ENCODE peak calls at places on chromosome 3, in four cellular contexts. J is aorta, K is ovary, T is tibial nerve. F is an unnamed sample. For H3K4me1, the result is how much of the 10 kb centered on the place peaks cover.

GRCh38 chr3:60080648-60081047 is 1030.8 kb upstream of the CFAP20DC start:
- DNase-seq in J (no peak), K (no peak), T (no peak), F (no peak)

GRCh38 chr3:11289864-11290263 is 17.7 kb downstream of the ATG7 start:
- DNase-seq in J (no peak), K (no peak), T (no peak), F (no peak)

GRCh38 chr3:128603811-128604447 is 46.7 kb downstream of the RPN1 start:
- DNase-seq in J (no peak), K (no peak), T (no peak), F (no peak)

GRCh38 chr3:138180375-138181029 is 5.8 kb upstream of the DBR1 start:
- DNase-seq in J (no peak), K (no peak), T (no peak), F (peak)

GRCh38 chr3:53162672-53163458 is 1.9 kb downstream of the PRKCD start:
- DNase-seq in J (no peak), K (no peak), T (no peak), F (peak)

GRCh38 chr3:128481438-128481942 is 11.5 kb downstream of the GATA2 start:
- DNase-seq in J (peak), K (no peak), T (no peak), F (no peak)

GRCh38 chr3:46881819-46882376 is 4.4 kb downstream of the PTH1R start:
- DNase-seq in J (no peak), K (peak), T (no peak), F (no peak)

GRCh38 chr3:167862104-167862785 is 126.7 kb downstream of the SERPINI1 start:
- DNase-seq in J (no peak), K (no peak), T (no peak), F (no peak)

GRCh38 chr3:195802795-195803194 is 8.9 kb downstream of the MUC4 start:
- DNase-seq in J (no peak), K (no peak), T (no peak), F (peak)

GRCh38 chr3:137869022-137869421 is 104.9 kb downstream of the SOX14 start:
- DNase-seq in J (no peak), K (no peak), T (no peak), F (no peak)

GRCh38 chr3:125141596-125142417 is 70.7 kb downstream of the SLC12A8 start:
- DNase-seq in J (peak), K (peak), T (peak), F (peak)

DNA sequence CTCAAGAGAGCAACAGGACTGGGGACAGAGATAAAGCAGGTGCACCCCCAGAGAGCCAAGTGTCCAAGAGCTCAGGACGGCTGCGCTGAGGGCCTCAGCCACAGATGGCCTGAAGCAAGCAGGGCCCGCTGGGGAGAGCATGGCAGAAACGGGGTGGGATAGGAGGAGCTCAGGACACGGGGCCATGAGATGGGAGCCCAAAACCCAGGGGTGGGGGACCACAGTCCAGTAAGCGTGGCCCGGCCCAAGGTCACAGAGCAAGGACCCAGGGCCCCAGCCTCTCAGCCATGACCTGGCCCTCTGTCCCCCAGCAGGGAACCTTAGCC is 9.5 kb downstream of the DUSP7 start:
- DNase-seq in J (no peak), K (no peak), T (no peak), F (no peak)
- H3K4me1 ChIP-seq in J (under half), K (under half), T (under half), F (under half)

DNA sequence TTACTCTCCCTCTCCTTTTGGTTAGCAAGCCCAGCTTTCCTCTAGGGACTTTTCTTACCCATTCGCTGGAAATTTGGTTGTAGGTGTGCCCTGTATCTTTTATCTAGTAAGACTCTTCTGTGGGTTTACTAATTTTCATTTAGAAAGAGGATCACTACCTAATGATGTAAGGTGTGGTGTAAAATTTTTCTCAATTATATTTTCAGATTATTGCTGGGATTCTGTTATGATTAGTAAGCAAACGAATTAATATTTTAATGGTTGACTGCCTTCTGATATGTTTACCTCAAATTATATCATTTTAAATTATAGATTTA is 28.5 kb downstream of the PLCL2 start:
- DNase-seq in J (no peak), K (no peak), T (no peak), F (no peak)
- H3K4me1 ChIP-seq in J (under half), K (under half), T (under half), F (under half)

DNA sequence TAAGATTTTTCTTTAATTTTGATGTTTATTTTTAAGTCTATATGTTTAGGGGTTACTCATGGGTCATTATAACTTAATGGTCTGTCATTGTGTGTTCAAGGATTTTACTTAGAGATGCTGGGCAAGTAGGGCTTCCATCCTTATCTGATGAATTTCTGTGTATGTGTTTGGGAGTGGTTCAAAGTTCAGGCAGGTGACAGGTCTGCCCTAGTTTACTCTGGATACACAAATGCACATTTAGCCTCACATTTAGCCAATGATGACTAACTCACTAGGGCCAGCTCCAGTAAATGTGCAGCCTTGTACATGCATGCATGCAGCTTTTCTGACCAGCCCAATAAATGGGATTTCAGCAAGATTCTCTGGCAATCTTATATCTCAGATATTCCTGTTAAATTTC is 554.1 kb downstream of the SI start:
- DNase-seq in J (no peak), K (no peak), T (no peak), F (no peak)
- H3K4me1 ChIP-seq in J (under half), K (under half), T (under half), F (under half)

DNA sequence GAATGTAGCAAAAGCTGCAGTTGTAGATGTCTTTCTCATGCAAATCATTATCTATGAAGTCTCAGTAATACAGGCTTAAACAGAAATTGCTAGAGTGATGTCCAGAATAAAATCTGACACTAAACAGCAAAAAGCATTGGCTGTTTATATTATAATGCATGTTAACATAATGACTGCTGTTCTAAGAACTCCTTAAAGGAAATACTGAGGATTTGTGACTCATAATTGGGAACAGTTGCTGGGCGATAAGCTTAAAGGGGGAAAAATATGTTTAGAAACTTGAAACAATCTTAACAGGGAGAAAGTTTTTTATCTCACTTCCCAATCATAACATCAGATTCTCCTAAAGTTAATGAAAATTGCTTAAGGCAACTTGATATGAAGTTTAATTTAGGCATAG is 17.5 kb downstream of the TIPARP start:
- DNase-seq in J (no peak), K (no peak), T (no peak), F (no peak)
- H3K4me1 ChIP-seq in J (under half), K (under half), T (under half), F (under half)

DNA sequence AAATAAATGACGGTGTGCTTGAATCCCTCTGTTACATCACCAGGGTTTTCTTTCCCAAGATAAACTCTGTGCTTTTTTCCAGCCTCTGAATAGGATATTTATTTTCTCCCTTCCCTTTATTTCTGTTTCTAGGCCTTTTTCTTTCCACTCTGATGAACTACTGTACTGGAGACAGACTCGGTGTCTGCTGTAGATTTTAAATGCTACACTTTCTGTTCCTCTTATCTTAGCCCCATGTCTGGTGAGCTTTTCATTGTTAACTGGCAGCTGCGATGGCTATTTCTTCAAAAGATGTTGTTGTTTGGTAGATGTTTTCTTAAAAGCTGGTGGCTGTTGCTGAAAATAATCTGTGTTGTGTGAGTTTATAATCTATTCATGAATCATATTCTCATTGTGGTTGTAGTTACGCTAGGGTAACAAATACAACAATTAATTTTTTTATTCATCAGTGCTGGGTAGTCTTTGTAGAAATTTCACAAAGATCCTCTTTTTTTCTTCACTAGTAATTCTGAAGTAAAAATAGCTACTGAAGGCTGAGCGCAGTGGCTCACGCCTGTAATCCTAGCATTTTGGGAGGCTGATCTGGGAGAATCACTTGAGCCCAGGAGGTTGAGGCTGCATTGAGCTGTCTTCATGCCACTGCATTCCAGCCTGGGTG is 15.6 kb upstream of the SCAANT1 start:
- DNase-seq in J (no peak), K (no peak), T (no peak), F (no peak)
- H3K4me1 ChIP-seq in J (under half), K (under half), T (under half), F (under half)

DNA sequence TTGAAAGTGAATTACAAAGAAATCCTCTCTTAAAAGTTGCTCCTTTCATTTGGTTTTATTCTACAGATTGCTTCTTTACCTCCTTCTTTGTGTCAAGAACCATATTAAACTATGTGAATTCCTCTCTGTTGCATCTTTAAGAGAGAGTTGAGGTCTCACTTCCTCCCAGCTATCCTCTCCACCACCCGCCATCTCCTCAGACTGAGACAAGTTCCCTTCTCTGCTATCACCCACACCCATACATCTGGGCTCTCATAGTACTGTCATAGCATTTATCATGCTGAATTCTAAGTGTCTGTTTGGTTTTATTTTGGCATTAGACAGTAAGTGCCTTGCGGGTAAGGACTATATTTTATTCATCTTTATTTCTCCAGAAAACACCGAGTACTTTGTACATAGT is 54.2 kb downstream of the B3GALNT1 start:
- DNase-seq in J (no peak), K (no peak), T (no peak), F (no peak)
- H3K4me1 ChIP-seq in J (under half), K (under half), T (under half), F (under half)

GRCh38 chr3:189122526-189123205 is 49.1 kb upstream of the TPRG1 start:
- DNase-seq in J (no peak), K (no peak), T (no peak), F (no peak)

GRCh38 chr3:189122120-189122519 is 49.7 kb upstream of the TPRG1 start:
- DNase-seq in J (no peak), K (no peak), T (no peak), F (no peak)

GRCh38 chr3:189118896-189119295 is 52.9 kb upstream of the TPRG1 start:
- DNase-seq in J (no peak), K (no peak), T (no peak), F (no peak)

GRCh38 chr3:189121088-189121487 is 50.7 kb upstream of the TPRG1 start:
- DNase-seq in J (no peak), K (no peak), T (no peak), F (no peak)

GRCh38 chr3:189119947-189120346 is 51.8 kb upstream of the TPRG1 start:
- DNase-seq in J (no peak), K (no peak), T (no peak), F (no peak)
- H3K4me1 ChIP-seq in J (under half), K (under half), T (under half), F (under half)

DNA sequence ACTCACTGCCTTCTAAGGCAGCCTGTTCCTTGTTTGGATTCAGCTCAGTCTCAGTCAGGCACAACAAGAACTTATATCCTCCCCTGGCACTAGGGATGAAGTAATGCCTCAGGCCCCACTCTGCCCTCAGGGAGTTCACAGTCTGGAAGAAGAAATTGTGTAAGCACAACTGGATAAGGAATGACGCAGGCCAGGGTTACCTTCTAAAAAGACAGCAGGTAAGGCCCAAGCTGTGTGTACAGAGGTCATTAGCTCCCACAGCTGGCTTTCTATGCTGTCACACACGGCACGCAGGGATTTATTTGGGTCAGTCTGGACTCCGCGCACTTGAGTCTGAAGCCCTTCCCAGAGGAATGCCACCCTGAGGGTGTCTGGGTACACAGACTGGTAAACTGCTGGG is 82.9 kb downstream of the IQSEC1 start:
- DNase-seq in J (peak), K (no peak), T (no peak), F (no peak)
- H3K4me1 ChIP-seq in J (under half), K (under half), T (under half), F (under half)

F was measured in testis.